ENCODE peak calls at places on chromosomes 13 and 19, in four cellular contexts. W is left ventricle myocardium inferior, L is cardiac muscle cell, C is DND-41. I is an unnamed sample.

GRCh38 chr19:4057913-4058695 is 8.6 kb downstream of the ZBTB7A start:
- DNase-seq in L (no peak), W (peak), C (peak), I (no peak)

GRCh38 chr13:50713849-50714248 is 129.6 kb downstream of the DLEU7 start:
- DNase-seq in L (no peak), C (peak), W (no peak), I (no peak)

GRCh38 chr19:47075941-47076340 is 27.5 kb upstream of the TMEM160 start:
- DNase-seq in W (no peak), C (no peak), L (no peak), I (no peak)

GRCh38 chr13:73169971-73170370 is 111.2 kb downstream of the KLF5 start:
- DNase-seq in L (no peak), W (no peak), C (no peak), I (no peak)

GRCh38 chr13:94112731-94113130 is 366.8 kb downstream of the DCT start:
- DNase-seq in L (no peak), C (no peak), W (no peak), I (no peak)

GRCh38 chr13:43472344-43472743 is 314.4 kb downstream of the ENOX1 start:
- DNase-seq in W (no peak), C (no peak), L (peak), I (no peak)

GRCh38 chr13:107466326-107466725 is 749.0 kb downstream of the LIG4 start:
- DNase-seq in W (no peak), L (no peak), C (no peak), I (no peak)

GRCh38 chr19:18274303-18274775 is at the start of gene IQCN:
- DNase-seq in C (no peak), L (no peak), W (no peak), I (no peak)

GRCh38 chr13:99053636-99054233 is 75.9 kb upstream of the DOCK9 start:
- DNase-seq in C (peak), W (no peak), L (no peak), I (no peak)

GRCh38 chr13:99015606-99016520 is 38.0 kb upstream of the DOCK9 start:
- DNase-seq in C (peak), L (no peak), W (no peak), I (no peak)

GRCh38 chr19:18815673-18816072 is 16.1 kb upstream of the UPF1 start:
- DNase-seq in C (no peak), W (no peak), L (no peak), I (no peak)

GRCh38 chr13:76894401-76895110 is 8.4 kb upstream of the KCTD12 start:
- DNase-seq in L (no peak), W (no peak), C (no peak), I (no peak)

GRCh38 chr13:112690242-112690943 is 555 bp downstream of the ATP11A start:
- DNase-seq in C (peak), L (peak), W (peak), I (no peak)

GRCh38 chr19:14165986-14166385 is 29.6 kb upstream of the ASF1B start:
- DNase-seq in C (no peak), L (no peak), W (no peak), I (no peak)

GRCh38 chr13:98976338-98976737 is 1.5 kb downstream of the DOCK9 start:
- DNase-seq in L (no peak), W (no peak), C (peak), I (no peak)

GRCh38 chr19:1259206-1259872 is 9.8 kb upstream of the CIRBP start:
- DNase-seq in C (peak), W (peak), L (no peak), I (no peak)
- H3K4me3 ChIP-seq in C (no peak), W (peak), L (no peak), I (peak)

DNA sequence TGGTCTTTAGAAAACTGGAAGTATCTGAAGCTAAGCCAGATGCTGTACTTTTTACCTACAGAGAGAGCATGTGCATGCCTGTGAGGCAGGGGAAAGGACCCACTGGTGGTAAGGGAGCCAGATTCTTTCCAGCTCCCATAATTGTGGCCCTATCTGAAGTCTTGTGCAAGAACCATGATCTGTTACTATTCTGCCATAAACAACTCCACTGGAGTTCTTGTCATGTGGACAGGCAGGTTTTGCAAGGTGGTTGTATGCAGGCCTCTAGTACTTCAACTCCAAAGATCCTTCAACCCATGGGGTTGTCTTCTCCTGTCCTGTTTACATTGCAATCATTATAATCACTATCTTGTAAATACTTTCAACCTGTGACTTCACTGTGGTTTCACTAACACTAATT is 14.1 kb downstream of the PROSER1 start:
- DNase-seq in L (no peak), W (no peak), C (no peak), I (no peak)
- TF ChIP-seq CTCF in L (no peak), W (no peak), C (no peak), I (no peak)

GRCh38 chr19:16378291-16378889 is 53.8 kb downstream of the KLF2 start:
- DNase-seq in W (no peak), L (no peak), C (no peak), I (no peak)

GRCh38 chr19:16380943-16381755 is 56.5 kb downstream of the KLF2 start:
- DNase-seq in C (no peak), W (peak), L (no peak), I (no peak)

GRCh38 chr19:16381756-16382401 is 57.3 kb downstream of the KLF2 start:
- DNase-seq in L (peak), W (peak), C (no peak), I (no peak)

GRCh38 chr19:16379521-16380313 is 55.1 kb downstream of the KLF2 start:
- DNase-seq in C (no peak), W (peak), L (no peak), I (no peak)

GRCh38 chr19:16380314-16380695 is 55.7 kb downstream of the KLF2 start:
- DNase-seq in C (no peak), W (no peak), L (no peak), I (no peak)
- H3K4me3 ChIP-seq in C (no peak), W (no peak), L (no peak), I (no peak)

GRCh38 chr19:48308695-48309586 is 16.4 kb upstream of the EMP3 start:
- DNase-seq in W (no peak), C (peak), L (peak), I (no peak)
- TF ChIP-seq CTCF in W (peak), C (peak), L (peak), I (peak)

GRCh38 chr13:22765566-22765965 is 415.2 kb upstream of the SGCG start:
- DNase-seq in C (no peak), W (no peak), L (no peak), I (no peak)

GRCh38 chr13:22758245-22758644 is 422.5 kb upstream of the SGCG start:
- DNase-seq in C (no peak), W (no peak), L (no peak), I (no peak)

GRCh38 chr13:22757530-22758120 is 423.2 kb upstream of the SGCG start:
- DNase-seq in L (peak), W (no peak), C (no peak), I (no peak)

DNA sequence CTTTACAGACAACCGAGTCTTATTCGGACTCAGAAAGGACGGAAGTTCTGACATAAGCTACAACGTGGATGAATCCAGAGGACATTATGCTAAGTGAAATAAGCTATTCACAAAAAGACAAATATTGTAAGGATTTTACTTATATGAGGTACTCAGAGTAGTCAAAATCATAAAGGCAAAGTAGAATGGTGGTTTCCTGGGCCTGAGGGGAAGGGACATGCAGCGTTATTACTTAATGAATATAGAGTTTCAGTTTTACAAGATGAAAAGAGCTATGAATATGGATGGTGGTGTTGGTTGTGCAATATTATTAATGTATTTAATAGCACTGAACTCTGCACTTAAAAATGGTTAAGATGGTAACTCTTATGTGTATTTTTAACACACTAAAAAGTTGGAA is 419.1 kb upstream of the SGCG start:
- DNase-seq in C (no peak), L (no peak), W (no peak), I (no peak)
- H3K4me3 ChIP-seq in C (no peak), L (no peak), W (no peak), I (no peak)